ENCODE peak calls at places on chromosomes 7 and 10, in four cellular contexts. G is NCI-H2029, V is B cell, M is fibroblast of mammary gland. O is an unnamed sample.

GRCh38 chr10:46282460-46283216 is 4.2 kb upstream of the ANTXRL start:
- DNase-seq in G (no peak), M (peak; percentile 40), V (no peak), O (peak; percentile 14)

GRCh38 chr7:30740417-30741181 is 11.3 kb upstream of the INMT start:
- DNase-seq in G (peak; percentile 41), M (peak; percentile 63), V (peak; percentile 57), O (peak; percentile 36)

GRCh38 chr10:112875474-112876267 is 74.4 kb upstream of the TCF7L2 start:
- DNase-seq in V (no peak), G (no peak), M (peak; percentile 82), O (peak; percentile 9)

GRCh38 chr10:124742418-124743187 is 1.6 kb downstream of the FAM53B start:
- DNase-seq in M (peak; percentile 38), V (no peak), G (peak; percentile 13), O (no peak)

GRCh38 chr7:69811682-69812344 is 213.5 kb downstream of the AUTS2 start:
- DNase-seq in M (no peak), G (no peak), V (no peak), O (no peak)

GRCh38 chr7:35375516-35375915 is 121.6 kb upstream of the TBX20 start:
- DNase-seq in V (no peak), G (no peak), M (no peak), O (no peak)

GRCh38 chr10:24826022-24826421 is 102.3 kb upstream of the ARHGAP21 start:
- DNase-seq in M (peak; percentile 92), V (no peak), G (no peak), O (no peak)

GRCh38 chr10:42998481-42999384 is 78.1 kb upstream of the RET start:
- DNase-seq in V (no peak), G (no peak), M (no peak), O (no peak)

GRCh38 chr10:15879663-15880062 is 19.4 kb upstream of the MINDY3 start:
- DNase-seq in G (peak; percentile 43), M (no peak), V (no peak), O (no peak)

GRCh38 chr7:154912921-154913644 is 89.8 kb downstream of the PAXIP1 start:
- DNase-seq in V (no peak), G (no peak), M (no peak), O (no peak)

GRCh38 chr7:90768301-90768700 is 172.2 kb downstream of the CDK14 start:
- DNase-seq in V (no peak), M (no peak), G (no peak), O (no peak)

GRCh38 chr7:22487978-22488642 is 11.9 kb downstream of the STEAP1B start:
- DNase-seq in M (no peak), G (no peak), V (no peak), O (no peak)

GRCh38 chr7:150968056-150968455 is 10.1 kb downstream of the KCNH2 start:
- DNase-seq in M (no peak), V (no peak), G (no peak), O (no peak)

GRCh38 chr7:90244909-90245841 is at the start of gene CFAP69:
- DNase-seq in M (peak; percentile 88), G (peak; percentile 75), V (peak; percentile 86), O (peak; percentile 48)